ENCODE peak calls at places on chromosome 4, in six cellular contexts. U is GM12892, V is esophagus muscularis mucosa, L is transverse colon, B is breast epithelium, H is uterus. G is an unnamed sample.

GRCh38 chr4:24774452-24774851 is 20.9 kb upstream of the SOD3 start:
- DNase-seq in U (no peak), V (no peak), L (no peak), B (no peak), H (no peak), G (no peak)

GRCh38 chr4:5870220-5870619 is 22.7 kb downstream of the CRMP1 start:
- DNase-seq in U (no peak), V (no peak), L (no peak), B (no peak), H (no peak), G (no peak)

GRCh38 chr4:140533951-140534480 is 10.0 kb downstream of the ELMOD2 start:
- DNase-seq in U (no peak), V (no peak), L (no peak), B (no peak), H (no peak), G (no peak)

GRCh38 chr4:45004847-45005565 is 278.6 kb upstream of the GNPDA2 start:
- DNase-seq in U (no peak), V (no peak), L (no peak), B (no peak), H (no peak), G (no peak)

GRCh38 chr4:121555315-121556107 is 141.3 kb downstream of the ANXA5 start:
- DNase-seq in U (no peak), V (no peak), L (no peak), B (no peak), H (no peak), G (no peak)

GRCh38 chr4:114727426-114727825 is 128.8 kb downstream of the UGT8 start:
- DNase-seq in U (no peak), V (no peak), L (no peak), B (no peak), H (no peak), G (no peak)

GRCh38 chr4:186939766-186940165 is 216.1 kb upstream of the FAT1 start:
- DNase-seq in U (no peak), V (no peak), L (no peak), B (no peak), H (no peak), G (no peak)

GRCh38 chr4:95981591-95981990 is 141.7 kb downstream of the PDHA2 start:
- DNase-seq in U (no peak), V (no peak), L (no peak), B (no peak), H (no peak), G (no peak)

GRCh38 chr4:87977521-87978278 is 2.2 kb downstream of the SPP1 start:
- DNase-seq in U (no peak), V (no peak), L (no peak), B (no peak), H (no peak), G (no peak)

GRCh38 chr4:82469776-82470345 is 39.5 kb downstream of the ENOPH1 start:
- DNase-seq in U (no peak), V (peak; percentile 78), L (no peak), B (no peak), H (no peak), G (no peak)

GRCh38 chr4:53541577-53542206 is 49.6 kb downstream of the LNX1 start:
- DNase-seq in U (no peak), V (no peak), L (no peak), B (no peak), H (peak; percentile 19), G (no peak)

GRCh38 chr4:96099031-96099430 is 259.1 kb downstream of the PDHA2 start:
- DNase-seq in U (no peak), V (no peak), L (no peak), B (no peak), H (no peak), G (no peak)

GRCh38 chr4:40199999-40200880 is 3.4 kb downstream of the RHOH start:
- DNase-seq in U (no peak), V (no peak), L (peak; percentile 60), B (no peak), H (no peak), G (no peak)

GRCh38 chr4:577499-578450 is 1.7 kb upstream of the TMEM271 start:
- DNase-seq in U (no peak), V (no peak), L (no peak), B (no peak), H (no peak), G (no peak)

GRCh38 chr4:166459616-166460015 is 586.6 kb downstream of the TLL1 start:
- DNase-seq in U (no peak), V (no peak), L (no peak), B (no peak), H (no peak), G (no peak)

GRCh38 chr4:61308033-61308432 is 107.9 kb downstream of the ADGRL3 start:
- DNase-seq in U (no peak), V (no peak), L (no peak), B (no peak), H (no peak), G (no peak)

GRCh38 chr4:18155062-18156041 is 133.8 kb upstream of the LCORL start:
- DNase-seq in U (no peak), V (no peak), L (no peak), B (no peak), H (no peak), G (no peak)

GRCh38 chr4:15547392-15547791 is 77.7 kb downstream of the CC2D2A start:
- DNase-seq in U (no peak), V (no peak), L (no peak), B (no peak), H (no peak), G (no peak)

GRCh38 chr4:38207110-38207457 is 246.9 kb downstream of the PTTG2 start:
- DNase-seq in U (no peak), V (no peak), L (no peak), B (no peak), H (no peak), G (no peak)

GRCh38 chr4:176782191-176782590 is 10.5 kb downstream of the VEGFC start:
- DNase-seq in U (no peak), V (no peak), L (no peak), B (no peak), H (no peak), G (no peak)

GRCh38 chr4:12644261-12644660 is 839.9 kb downstream of the RAB28 start:
- DNase-seq in U (no peak), V (no peak), L (no peak), B (no peak), H (no peak), G (no peak)

GRCh38 chr4:2886161-2886560 is 42.5 kb downstream of the ADD1 start:
- DNase-seq in U (no peak), V (no peak), L (no peak), B (no peak), H (no peak), G (no peak)

GRCh38 chr4:89469930-89470375 is 162.4 kb upstream of the GPRIN3 start:
- DNase-seq in U (no peak), V (no peak), L (no peak), B (no peak), H (no peak), G (no peak)

GRCh38 chr4:67575232-67575888 is 16.8 kb downstream of the STAP1 start:
- DNase-seq in U (no peak), V (no peak), L (no peak), B (no peak), H (no peak), G (no peak)
- TF ChIP-seq POLR2A in U (no peak), V (no peak), L (no peak), B (no peak), H (no peak), G (no peak)

DNA sequence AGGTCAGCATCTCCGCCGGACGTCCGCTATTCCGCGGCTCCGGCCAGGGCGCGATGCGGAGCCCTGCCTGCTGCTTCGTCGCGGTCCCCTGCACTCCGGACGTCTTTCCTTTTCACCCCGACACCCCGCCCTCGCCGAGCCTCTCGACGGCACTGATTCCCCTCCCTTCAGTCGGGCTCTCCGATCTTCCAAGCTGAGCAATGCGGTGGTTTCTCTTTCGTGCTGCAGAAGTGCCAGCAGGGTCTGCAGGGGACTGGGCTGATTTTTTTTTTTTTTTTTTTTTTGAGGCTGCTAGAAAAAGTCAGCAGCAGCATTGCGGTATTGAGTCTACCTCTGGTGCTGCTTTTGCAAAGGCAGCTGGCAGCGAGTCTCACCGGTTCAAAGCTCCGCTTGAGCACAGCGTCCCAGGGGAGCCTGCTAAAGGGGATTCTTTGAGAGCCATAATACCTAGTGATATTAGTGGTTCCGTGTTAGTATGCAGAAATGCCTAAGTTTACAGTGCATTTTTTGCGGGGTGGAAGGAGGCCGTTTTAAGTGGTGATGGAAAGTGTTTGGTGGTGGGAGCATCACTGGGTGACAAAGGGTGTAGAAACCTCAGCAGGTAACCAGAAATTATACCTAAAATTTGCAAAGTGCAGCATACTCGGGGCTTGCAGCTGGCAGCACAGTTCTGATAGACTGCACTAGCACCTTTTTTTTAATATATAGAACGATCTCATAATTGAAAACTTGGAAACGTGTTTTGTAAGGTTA is 969 bp downstream of the STIM2 start:
- DNase-seq in U (peak; percentile 38), V (no peak), L (peak; percentile 82), B (peak; percentile 45), H (peak; percentile 58), G (peak; percentile 28)
- TF ChIP-seq POLR2A in U (no peak), V (no peak), L (peak; percentile 63), B (no peak), H (no peak), G (no peak)

GRCh38 chr4:158671665-158671914 is at the start of gene C4orf46:
- DNase-seq in U (no peak), V (peak; percentile 92), L (no peak), B (no peak), H (no peak), G (no peak)

GRCh38 chr4:158670975-158671664 is 567 bp downstream of the C4orf46 start:
- DNase-seq in U (peak; percentile 20), V (no peak), L (peak; percentile 68), B (no peak), H (peak; percentile 40), G (no peak)

GRCh38 chr4:158669310-158669709 is 2.4 kb downstream of the C4orf46 start:
- DNase-seq in U (no peak), V (no peak), L (no peak), B (no peak), H (no peak), G (no peak)

GRCh38 chr4:158673633-158674032 is 1.5 kb downstream of the ETFDH start:
- DNase-seq in U (no peak), V (no peak), L (no peak), B (no peak), H (no peak), G (no peak)

GRCh38 chr4:158671915-158672806 is at the start of gene ETFDH:
- DNase-seq in U (peak; percentile 82), V (peak; percentile 100), L (peak; percentile 99), B (peak; percentile 98), H (peak; percentile 99), G (peak; percentile 98)
- TF ChIP-seq POLR2A in U (peak; percentile 43), V (peak; percentile 33), L (peak; percentile 90), B (peak; percentile 59), H (peak; percentile 93), G (peak; percentile 58)

DNA sequence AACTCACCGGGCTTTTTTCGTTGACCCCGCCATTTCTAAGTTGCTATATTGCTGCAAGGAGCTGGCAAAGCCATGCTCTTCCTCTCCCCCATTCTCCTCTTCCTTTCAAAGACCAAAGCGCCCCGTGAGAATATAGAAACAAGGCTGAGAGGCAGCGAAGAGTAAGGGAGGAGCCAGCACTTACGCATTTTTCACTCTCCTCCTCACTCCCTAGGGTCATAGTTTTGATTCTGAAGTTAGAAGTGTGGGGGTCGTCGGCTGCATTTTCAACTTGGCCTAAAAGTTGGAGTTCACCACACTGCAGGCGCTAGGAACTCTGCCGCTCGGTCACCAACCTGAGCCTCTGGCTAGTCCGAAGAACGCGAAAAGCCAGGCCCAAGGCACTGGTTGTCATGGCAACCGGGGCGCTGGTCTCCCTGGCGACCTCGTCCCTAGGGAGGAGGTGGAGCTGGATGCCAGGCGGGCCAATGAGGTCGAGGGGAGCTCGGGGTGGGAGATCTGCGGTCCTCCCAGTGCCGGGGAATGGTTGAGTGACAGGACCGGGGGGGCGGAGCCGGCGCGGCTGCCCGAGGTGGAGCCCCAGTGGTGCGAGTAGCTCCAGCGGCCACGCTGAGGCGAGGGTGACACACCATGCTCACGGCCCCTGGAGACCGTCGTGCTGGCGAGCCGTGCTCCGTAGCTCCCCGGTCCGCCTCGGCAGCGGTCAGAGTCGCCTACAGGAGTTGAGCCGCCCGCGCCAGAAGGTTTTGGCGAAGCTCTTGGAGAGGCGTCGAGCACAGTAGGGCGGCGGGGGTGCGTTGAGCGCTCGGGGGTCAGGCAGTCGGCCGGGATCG is at the start of gene PTPN13:
- DNase-seq in U (peak; percentile 50), V (peak; percentile 98), L (peak; percentile 95), B (peak; percentile 94), H (peak; percentile 98), G (peak; percentile 45)
- TF ChIP-seq POLR2A in U (no peak), V (no peak), L (peak; percentile 65), B (peak; percentile 62), H (peak; percentile 84), G (peak; percentile 32)